ENCODE peak calls at places on chromosomes 5 and 9, in nine cellular contexts. O, T, Q, B, A, L, U, V and D are unnamed samples. For H3K9me3 and H3K4me1, the result is how much of the 10 kb centered on the place peaks cover.

GRCh38 chr9:137482094-137482781 is 23.1 kb upstream of the NSMF start:
- DNase-seq in O (no peak), T (peak), Q (peak), B (no peak), A (peak), L (no peak), U (peak), V (no peak), D (peak)

GRCh38 chr9:1273859-1274258 is 223.7 kb downstream of the DMRT2 start:
- DNase-seq in O (no peak), T (no peak), Q (no peak), B (no peak), A (no peak), L (no peak), U (no peak), V (peak), D (no peak)

GRCh38 chr5:57642066-57642465 is 159.5 kb upstream of the ACTBL2 start:
- DNase-seq in O (no peak), T (no peak), Q (no peak), B (no peak), A (no peak), L (no peak), U (no peak), V (peak), D (no peak)

GRCh38 chr5:10556331-10556807 is 7.5 kb upstream of the ANKRD33B start:
- DNase-seq in O (no peak), T (no peak), Q (peak), B (no peak), A (no peak), L (no peak), U (no peak), V (no peak), D (peak)

GRCh38 chr9:5718296-5719032 is 89.6 kb downstream of the RIC1 start:
- DNase-seq in O (no peak), T (no peak), Q (peak), B (no peak), A (no peak), L (no peak), U (no peak), V (no peak), D (peak)

GRCh38 chr5:98425626-98426025 is 347.8 kb upstream of the RGMB start:
- DNase-seq in O (no peak), T (no peak), Q (no peak), B (no peak), A (no peak), L (no peak), U (no peak), V (no peak), D (peak)

GRCh38 chr9:2065704-2066103 is 50.6 kb downstream of the SMARCA2 start:
- DNase-seq in O (no peak), T (no peak), Q (no peak), B (no peak), A (no peak), L (no peak), U (no peak), V (no peak), D (no peak)

GRCh38 chr9:28073278-28073677 is 500.0 kb upstream of the C9orf72 start:
- DNase-seq in O (peak), T (peak), Q (peak), B (no peak), A (peak), L (no peak), U (no peak), V (peak), D (peak)

GRCh38 chr5:116303810-116304209 is 219.0 kb downstream of the COMMD10 start:
- DNase-seq in O (no peak), T (no peak), Q (no peak), B (no peak), A (no peak), L (no peak), U (no peak), V (no peak), D (no peak)

GRCh38 chr5:116303340-116303739 is 218.5 kb downstream of the COMMD10 start:
- DNase-seq in O (no peak), T (no peak), Q (no peak), B (no peak), A (no peak), L (no peak), U (no peak), V (no peak), D (no peak)

GRCh38 chr5:116313366-116313765 is 228.5 kb downstream of the COMMD10 start:
- DNase-seq in O (no peak), T (no peak), Q (no peak), B (no peak), A (no peak), L (no peak), U (no peak), V (no peak), D (peak)

GRCh38 chr5:116305899-116306298 is 221.1 kb downstream of the COMMD10 start:
- DNase-seq in O (no peak), T (no peak), Q (no peak), B (no peak), A (no peak), L (no peak), U (no peak), V (no peak), D (no peak)

GRCh38 chr5:116308391-116308790 is 223.6 kb downstream of the COMMD10 start:
- DNase-seq in O (no peak), T (no peak), Q (no peak), B (no peak), A (no peak), L (no peak), U (no peak), V (no peak), D (no peak)
- H3K9me3 ChIP-seq in O (under half), T (under half), Q (under half), B (under half), A (under half), L (half or more), U (under half), V (under half), D (under half)

GRCh38 chr9:92726348-92726747 is 38.3 kb downstream of the BICD2 start:
- DNase-seq in O (no peak), T (peak), Q (no peak), B (no peak), A (no peak), L (no peak), U (no peak), V (no peak), D (no peak)

GRCh38 chr9:92729735-92730155 is 34.9 kb downstream of the BICD2 start:
- DNase-seq in O (no peak), T (no peak), Q (no peak), B (no peak), A (no peak), L (no peak), U (no peak), V (no peak), D (no peak)

GRCh38 chr9:92726971-92727715 is 37.5 kb downstream of the BICD2 start:
- DNase-seq in O (peak), T (no peak), Q (no peak), B (no peak), A (peak), L (peak), U (peak), V (no peak), D (no peak)

GRCh38 chr9:92728831-92729734 is 35.5 kb downstream of the BICD2 start:
- DNase-seq in O (peak), T (peak), Q (no peak), B (no peak), A (no peak), L (no peak), U (peak), V (no peak), D (no peak)

GRCh38 chr9:92727716-92728700 is 36.6 kb downstream of the BICD2 start:
- DNase-seq in O (no peak), T (no peak), Q (no peak), B (no peak), A (no peak), L (no peak), U (no peak), V (no peak), D (no peak)
- H3K4me1 ChIP-seq in O (under half), T (under half), Q (under half), B (under half), A (under half), L (half or more), U (half or more), V (under half), D (under half)

DNA sequence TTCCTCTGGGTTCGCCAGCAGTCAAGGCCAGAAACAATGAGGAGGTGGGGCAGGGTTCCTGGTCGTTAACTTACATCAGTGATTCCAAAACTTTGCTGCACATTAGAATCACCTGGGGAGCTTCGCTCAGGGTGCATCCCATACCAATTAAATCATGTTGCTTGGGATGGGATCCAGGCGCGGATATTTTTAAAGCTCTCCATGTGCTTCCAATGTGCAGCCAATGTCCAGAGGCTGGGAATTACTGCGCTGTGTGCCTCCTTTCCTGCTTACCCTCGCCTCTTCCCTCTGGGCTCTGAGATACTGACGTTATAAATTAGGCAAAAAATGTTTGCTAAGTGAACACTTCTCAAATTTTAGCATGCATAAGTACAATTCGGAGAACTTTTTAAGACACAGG is 228.0 kb upstream of the KLF9 start:
- DNase-seq in O (no peak), T (no peak), Q (no peak), B (no peak), A (no peak), L (no peak), U (no peak), V (no peak), D (no peak)
- H3K9me3 ChIP-seq in O (under half), T (under half), Q (under half), B (under half), A (under half), L (under half), U (under half), V (under half), D (under half)

GRCh38 chr9:120966005-120966369 is 39.4 kb upstream of the TRAF1 start:
- DNase-seq in O (no peak), T (no peak), Q (no peak), B (no peak), A (no peak), L (no peak), U (no peak), V (no peak), D (peak)
- H3K4me1 ChIP-seq in O (under half), T (under half), Q (under half), B (under half), A (under half), L (under half), U (under half), V (under half), D (under half)

DNA sequence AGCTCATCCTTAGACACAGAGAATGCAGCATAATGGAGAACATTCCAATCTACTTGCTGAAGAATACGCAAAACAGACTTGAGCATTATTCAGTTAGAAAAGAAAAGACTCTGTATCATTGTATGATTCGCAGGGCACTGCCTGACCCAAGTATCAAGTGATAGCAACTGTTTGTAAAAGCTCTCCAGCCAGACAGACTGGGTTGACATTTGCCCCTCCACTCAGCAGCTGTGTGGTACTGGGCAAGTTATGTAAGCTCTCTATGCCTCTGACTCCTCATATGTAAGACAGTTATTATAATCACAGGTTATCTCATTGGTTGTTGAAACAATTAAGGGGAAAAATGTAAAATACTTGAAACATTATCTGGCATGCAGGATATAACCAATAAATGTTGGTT is 505.0 kb downstream of the ELAVL2 start:
- DNase-seq in O (no peak), T (no peak), Q (no peak), B (no peak), A (no peak), L (no peak), U (no peak), V (no peak), D (no peak)
- H3K9me3 ChIP-seq in O (under half), T (under half), Q (under half), B (under half), A (under half), L (under half), U (under half), V (under half), D (under half)

GRCh38 chr5:136026636-136027035 is 2.2 kb upstream of the TGFBI start:
- DNase-seq in O (no peak), T (no peak), Q (no peak), B (no peak), A (no peak), L (no peak), U (no peak), V (no peak), D (no peak)

GRCh38 chr5:136027316-136027715 is 1.5 kb upstream of the TGFBI start:
- DNase-seq in O (no peak), T (no peak), Q (no peak), B (no peak), A (no peak), L (no peak), U (no peak), V (no peak), D (no peak)

GRCh38 chr5:136028782-136029742 is at the start of gene TGFBI:
- DNase-seq in O (peak), T (peak), Q (peak), B (peak), A (peak), L (peak), U (peak), V (peak), D (peak)

GRCh38 chr5:136030252-136030651 is 1.5 kb downstream of the TGFBI start:
- DNase-seq in O (no peak), T (no peak), Q (no peak), B (no peak), A (no peak), L (no peak), U (no peak), V (no peak), D (no peak)

DNA sequence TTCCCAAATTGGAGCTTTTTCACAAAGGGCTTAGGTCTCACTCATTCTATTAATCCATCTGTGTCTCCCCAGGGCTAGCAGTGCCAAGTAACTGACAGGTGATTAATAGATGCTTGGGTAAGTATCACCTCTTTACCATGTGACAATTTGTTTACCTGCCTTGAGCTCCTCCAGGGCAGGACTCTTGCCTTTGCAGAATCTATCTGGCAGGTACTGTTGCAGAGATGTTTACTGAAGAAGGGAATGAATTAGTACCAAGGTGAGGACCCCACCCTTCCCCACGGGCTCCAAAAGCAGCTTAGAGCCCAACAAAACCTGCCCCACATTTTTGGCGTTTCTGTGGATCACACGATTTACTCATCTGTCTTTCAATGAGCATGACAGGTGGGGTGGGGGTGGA is 698 bp upstream of the TGFBI start:
- DNase-seq in O (no peak), T (no peak), Q (no peak), B (no peak), A (no peak), L (no peak), U (no peak), V (no peak), D (no peak)
- H3K4me1 ChIP-seq in O (under half), T (under half), Q (under half), B (under half), A (under half), L (half or more), U (under half), V (under half), D (half or more)

GRCh38 chr9:103660830-103661229 is 433.3 kb upstream of the SMC2 start:
- DNase-seq in O (no peak), T (no peak), Q (no peak), B (no peak), A (no peak), L (no peak), U (no peak), V (no peak), D (no peak)

GRCh38 chr9:103658156-103658555 is 436.0 kb upstream of the SMC2 start:
- DNase-seq in O (no peak), T (no peak), Q (no peak), B (no peak), A (no peak), L (no peak), U (no peak), V (no peak), D (no peak)

DNA sequence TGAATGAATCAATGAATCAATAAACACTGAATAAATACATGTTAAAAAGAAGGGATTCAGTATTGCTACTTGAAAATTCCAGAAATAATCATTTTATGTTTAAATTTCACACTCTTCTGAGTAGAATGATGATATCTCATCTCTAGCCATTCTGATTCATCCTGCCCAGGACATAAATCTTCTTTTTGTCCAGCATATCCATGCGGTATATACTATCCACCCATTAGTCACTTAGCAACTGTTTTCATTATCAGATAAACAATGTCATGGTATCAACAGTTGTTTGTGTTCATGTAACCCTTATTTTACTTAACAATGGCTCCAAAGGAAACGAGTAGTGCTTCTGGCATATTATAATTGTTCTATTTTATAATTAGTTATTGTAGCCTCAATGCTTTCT is 432.4 kb upstream of the SMC2 start:
- DNase-seq in O (no peak), T (no peak), Q (no peak), B (no peak), A (no peak), L (no peak), U (no peak), V (no peak), D (no peak)
- H3K9me3 ChIP-seq in O (under half), T (under half), Q (under half), B (under half), A (under half), L (under half), U (under half), V (under half), D (under half)

GRCh38 chr5:133998807-133999206 is 6.0 kb downstream of the VDAC1 start:
- DNase-seq in O (no peak), T (no peak), Q (no peak), B (no peak), A (peak), L (no peak), U (no peak), V (no peak), D (no peak)
- H3K4me1 ChIP-seq in O (under half), T (half or more), Q (under half), B (under half), A (half or more), L (half or more), U (half or more), V (under half), D (half or more)

GRCh38 chr5:141298376-141298775 is 5.5 kb downstream of the SLC25A2 start:
- DNase-seq in O (no peak), T (no peak), Q (peak), B (no peak), A (no peak), L (no peak), U (no peak), V (no peak), D (no peak)
- H3K9me3 ChIP-seq in O (under half), T (half or more), Q (under half), B (under half), A (under half), L (half or more), U (under half), V (under half), D (under half)